ENCODE peak calls at places on chromosomes 11 and 22, in nine cellular contexts. One of them, this sample, is unnamed.

GRCh38 chr11:31509017-31509411 is 408 bp downstream of the IMMP1L start:
- DNase-seq in esophagus muscularis mucosa: no peak
- DNase-seq in kidney: no peak
- DNase-seq in neural progenitor cell: peak; percentile 38
- DNase-seq in naive thymus-derived CD4-positive, alpha-beta T cell: no peak
- DNase-seq in GM23248: peak; percentile 35
- DNase-seq in body of pancreas: no peak
- DNase-seq in transverse colon: no peak
- DNase-seq in RWPE2: no peak
- DNase-seq in this sample: no peak

GRCh38 chr11:116731097-116731761 is 41.6 kb downstream of the BUD13 start:
- DNase-seq in esophagus muscularis mucosa: no peak
- DNase-seq in kidney: no peak
- DNase-seq in neural progenitor cell: peak; percentile 88
- DNase-seq in naive thymus-derived CD4-positive, alpha-beta T cell: no peak
- DNase-seq in GM23248: peak; percentile 35
- DNase-seq in body of pancreas: no peak
- DNase-seq in transverse colon: no peak
- DNase-seq in RWPE2: no peak
- DNase-seq in this sample: no peak

GRCh38 chr11:128532571-128533091 is 54.7 kb downstream of the ETS1 start:
- DNase-seq in esophagus muscularis mucosa: no peak
- DNase-seq in kidney: no peak
- DNase-seq in neural progenitor cell: peak; percentile 91
- DNase-seq in naive thymus-derived CD4-positive, alpha-beta T cell: no peak
- DNase-seq in GM23248: no peak
- DNase-seq in body of pancreas: no peak
- DNase-seq in transverse colon: no peak
- DNase-seq in RWPE2: no peak
- DNase-seq in this sample: no peak

GRCh38 chr22:27397948-27398330 is 403.6 kb downstream of the MN1 start:
- DNase-seq in esophagus muscularis mucosa: no peak
- DNase-seq in kidney: peak; percentile 88
- DNase-seq in neural progenitor cell: no peak
- DNase-seq in naive thymus-derived CD4-positive, alpha-beta T cell: no peak
- DNase-seq in GM23248: peak; percentile 64
- DNase-seq in body of pancreas: peak; percentile 47
- DNase-seq in transverse colon: peak; percentile 26
- DNase-seq in RWPE2: no peak
- DNase-seq in this sample: peak; percentile 9

GRCh38 chr11:129285387-129285786 is 90.3 kb upstream of the BARX2 start:
- DNase-seq in esophagus muscularis mucosa: no peak
- DNase-seq in kidney: no peak
- DNase-seq in neural progenitor cell: no peak
- DNase-seq in naive thymus-derived CD4-positive, alpha-beta T cell: no peak
- DNase-seq in GM23248: no peak
- DNase-seq in body of pancreas: peak; percentile 26
- DNase-seq in transverse colon: no peak
- DNase-seq in RWPE2: no peak
- DNase-seq in this sample: no peak

GRCh38 chr11:132234878-132235277 is 864.5 kb downstream of the NTM start:
- DNase-seq in esophagus muscularis mucosa: no peak
- DNase-seq in kidney: no peak
- DNase-seq in neural progenitor cell: no peak
- DNase-seq in naive thymus-derived CD4-positive, alpha-beta T cell: no peak
- DNase-seq in GM23248: peak; percentile 76
- DNase-seq in body of pancreas: no peak
- DNase-seq in transverse colon: no peak
- DNase-seq in RWPE2: no peak
- DNase-seq in this sample: no peak

GRCh38 chr22:27554106-27554814 is 247.3 kb downstream of the MN1 start:
- DNase-seq in esophagus muscularis mucosa: no peak
- DNase-seq in kidney: no peak
- DNase-seq in neural progenitor cell: peak; percentile 40
- DNase-seq in naive thymus-derived CD4-positive, alpha-beta T cell: no peak
- DNase-seq in GM23248: peak; percentile 72
- DNase-seq in body of pancreas: no peak
- DNase-seq in transverse colon: peak; percentile 51
- DNase-seq in RWPE2: no peak
- DNase-seq in this sample: no peak

GRCh38 chr11:73196576-73196975 is 21.5 kb upstream of the P2RY2 start:
- DNase-seq in esophagus muscularis mucosa: no peak
- DNase-seq in kidney: no peak
- DNase-seq in neural progenitor cell: no peak
- DNase-seq in naive thymus-derived CD4-positive, alpha-beta T cell: no peak
- DNase-seq in GM23248: no peak
- DNase-seq in body of pancreas: no peak
- DNase-seq in transverse colon: peak; percentile 1
- DNase-seq in RWPE2: no peak
- DNase-seq in this sample: peak; percentile 60

GRCh38 chr11:46120711-46121327 is 435 bp downstream of the PHF21A start:
- DNase-seq in esophagus muscularis mucosa: no peak
- DNase-seq in kidney: no peak
- DNase-seq in neural progenitor cell: peak; percentile 82
- DNase-seq in naive thymus-derived CD4-positive, alpha-beta T cell: peak; percentile 45
- DNase-seq in GM23248: peak; percentile 74
- DNase-seq in body of pancreas: peak; percentile 49
- DNase-seq in transverse colon: peak; percentile 41
- DNase-seq in RWPE2: no peak
- DNase-seq in this sample: peak; percentile 62

GRCh38 chr22:19634206-19634536 is 80.1 kb upstream of the SEPTIN5 start:
- DNase-seq in esophagus muscularis mucosa: no peak
- DNase-seq in kidney: peak; percentile 47
- DNase-seq in neural progenitor cell: no peak
- DNase-seq in naive thymus-derived CD4-positive, alpha-beta T cell: no peak
- DNase-seq in GM23248: no peak
- DNase-seq in body of pancreas: no peak
- DNase-seq in transverse colon: no peak
- DNase-seq in RWPE2: no peak
- DNase-seq in this sample: no peak

GRCh38 chr11:44737222-44737621 is 10.5 kb downstream of the TSPAN18 start:
- DNase-seq in esophagus muscularis mucosa: no peak
- DNase-seq in kidney: no peak
- DNase-seq in neural progenitor cell: no peak
- DNase-seq in naive thymus-derived CD4-positive, alpha-beta T cell: no peak
- DNase-seq in GM23248: no peak
- DNase-seq in body of pancreas: no peak
- DNase-seq in transverse colon: no peak
- DNase-seq in RWPE2: no peak
- DNase-seq in this sample: no peak

GRCh38 chr11:121762820-121763219 is 310.1 kb upstream of the SORL1-AS1 start:
- DNase-seq in esophagus muscularis mucosa: peak; percentile 91
- DNase-seq in kidney: peak; percentile 73
- DNase-seq in neural progenitor cell: peak; percentile 33
- DNase-seq in naive thymus-derived CD4-positive, alpha-beta T cell: no peak
- DNase-seq in GM23248: peak; percentile 71
- DNase-seq in body of pancreas: no peak
- DNase-seq in transverse colon: no peak
- DNase-seq in RWPE2: no peak
- DNase-seq in this sample: peak; percentile 22

GRCh38 chr11:70466596-70466995 is 68.3 kb downstream of the CTTN start:
- DNase-seq in esophagus muscularis mucosa: no peak
- DNase-seq in kidney: peak; percentile 45
- DNase-seq in neural progenitor cell: no peak
- DNase-seq in naive thymus-derived CD4-positive, alpha-beta T cell: no peak
- DNase-seq in GM23248: no peak
- DNase-seq in body of pancreas: no peak
- DNase-seq in transverse colon: no peak
- DNase-seq in RWPE2: no peak
- DNase-seq in this sample: no peak

GRCh38 chr11:65701686-65702085 is 10.4 kb upstream of the KAT5 start:
- DNase-seq in esophagus muscularis mucosa: no peak
- DNase-seq in kidney: no peak
- DNase-seq in neural progenitor cell: no peak
- DNase-seq in naive thymus-derived CD4-positive, alpha-beta T cell: no peak
- DNase-seq in GM23248: no peak
- DNase-seq in body of pancreas: no peak
- DNase-seq in transverse colon: no peak
- DNase-seq in RWPE2: no peak
- DNase-seq in this sample: no peak
- H3K27ac ChIP-seq in esophagus muscularis mucosa: no peak overlapping the region
- H3K27ac ChIP-seq in kidney: no peak overlapping the region
- H3K27ac ChIP-seq in neural progenitor cell: no peak overlapping the region
- H3K27ac ChIP-seq in naive thymus-derived CD4-positive, alpha-beta T cell: no peak overlapping the region
- H3K27ac ChIP-seq in GM23248: no peak overlapping the region
- H3K27ac ChIP-seq in body of pancreas: no peak overlapping the region
- H3K27ac ChIP-seq in transverse colon: no peak overlapping the region
- H3K27ac ChIP-seq in RWPE2: no peak overlapping the region
- H3K27ac ChIP-seq in this sample: no peak overlapping the region

DNA sequence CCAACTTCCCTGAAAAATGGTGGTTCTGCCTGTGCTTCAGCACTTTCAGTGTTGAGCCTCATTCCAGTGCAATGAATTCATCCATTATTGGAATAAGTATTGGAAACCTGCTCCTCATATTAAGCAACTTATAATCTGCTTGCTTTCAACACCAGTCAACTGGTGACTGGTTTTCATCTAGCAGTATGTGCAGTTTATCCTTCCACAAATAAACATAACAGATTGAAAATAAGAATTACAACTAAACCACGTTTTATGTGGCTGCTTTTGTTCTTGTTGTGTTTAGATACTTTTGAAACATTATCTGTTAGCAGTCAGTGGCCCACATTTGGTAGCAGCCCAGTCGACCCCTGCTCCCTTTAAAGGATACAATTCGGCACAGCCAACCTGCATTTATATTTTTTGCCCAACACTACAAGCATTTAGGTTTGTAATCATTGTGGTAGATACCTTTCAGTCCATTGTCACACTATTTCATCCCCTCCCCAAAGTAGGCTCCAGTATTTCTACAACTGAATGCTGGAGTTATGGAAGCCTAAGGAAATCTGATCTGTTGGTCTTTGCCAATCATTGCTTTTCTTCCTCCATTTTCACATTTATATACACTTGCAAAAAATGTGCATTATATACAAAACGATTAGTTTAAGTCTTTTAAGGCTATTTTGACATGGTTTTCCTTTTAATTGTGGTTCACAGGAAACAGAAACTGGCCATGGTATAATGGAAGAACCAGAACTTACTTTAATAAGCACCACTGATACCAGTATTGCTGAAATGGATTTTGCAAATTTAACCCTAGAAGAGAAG is 13.1 kb downstream of the TAF1D start:
- DNase-seq in esophagus muscularis mucosa: no peak
- DNase-seq in kidney: no peak
- DNase-seq in neural progenitor cell: no peak
- DNase-seq in naive thymus-derived CD4-positive, alpha-beta T cell: no peak
- DNase-seq in GM23248: no peak
- DNase-seq in body of pancreas: no peak
- DNase-seq in transverse colon: no peak
- DNase-seq in RWPE2: no peak
- DNase-seq in this sample: no peak
- H3K36me3 ChIP-seq in esophagus muscularis mucosa: peaks cover 67% of the 10 kb centered on the region
- H3K36me3 ChIP-seq in kidney: peaks cover 31% of the 10 kb centered on the region
- H3K36me3 ChIP-seq in neural progenitor cell: peaks cover 56% of the 10 kb centered on the region
- H3K36me3 ChIP-seq in naive thymus-derived CD4-positive, alpha-beta T cell: peaks cover 22% of the 10 kb centered on the region
- H3K36me3 ChIP-seq in GM23248: peaks cover 59% of the 10 kb centered on the region
- H3K36me3 ChIP-seq in body of pancreas: peaks cover 18% of the 10 kb centered on the region
- H3K36me3 ChIP-seq in transverse colon: no peaks in the 10 kb centered on the region
- H3K36me3 ChIP-seq in RWPE2: peaks cover 100% of the 10 kb centered on the region
- H3K36me3 ChIP-seq in this sample: peaks cover 54% of the 10 kb centered on the region

GRCh38 chr11:111925953-111926352 is 7.2 kb downstream of the C11orf52 start:
- DNase-seq in esophagus muscularis mucosa: no peak
- DNase-seq in kidney: no peak
- DNase-seq in neural progenitor cell: no peak
- DNase-seq in naive thymus-derived CD4-positive, alpha-beta T cell: no peak
- DNase-seq in GM23248: no peak
- DNase-seq in body of pancreas: no peak
- DNase-seq in transverse colon: no peak
- DNase-seq in RWPE2: no peak
- DNase-seq in this sample: no peak

GRCh38 chr11:111923351-111923788 is 4.7 kb downstream of the C11orf52 start:
- DNase-seq in esophagus muscularis mucosa: peak; percentile 78
- DNase-seq in kidney: no peak
- DNase-seq in neural progenitor cell: no peak
- DNase-seq in naive thymus-derived CD4-positive, alpha-beta T cell: no peak
- DNase-seq in GM23248: peak; percentile 68
- DNase-seq in body of pancreas: no peak
- DNase-seq in transverse colon: no peak
- DNase-seq in RWPE2: no peak
- DNase-seq in this sample: no peak

GRCh38 chr11:111923951-111924350 is 5.2 kb downstream of the C11orf52 start:
- DNase-seq in esophagus muscularis mucosa: peak; percentile 80
- DNase-seq in kidney: no peak
- DNase-seq in neural progenitor cell: no peak
- DNase-seq in naive thymus-derived CD4-positive, alpha-beta T cell: no peak
- DNase-seq in GM23248: peak; percentile 40
- DNase-seq in body of pancreas: no peak
- DNase-seq in transverse colon: no peak
- DNase-seq in RWPE2: no peak
- DNase-seq in this sample: no peak

GRCh38 chr11:111920908-111921307 is 2.2 kb downstream of the C11orf52 start:
- DNase-seq in esophagus muscularis mucosa: no peak
- DNase-seq in kidney: no peak
- DNase-seq in neural progenitor cell: no peak
- DNase-seq in naive thymus-derived CD4-positive, alpha-beta T cell: no peak
- DNase-seq in GM23248: no peak
- DNase-seq in body of pancreas: no peak
- DNase-seq in transverse colon: no peak
- DNase-seq in RWPE2: no peak
- DNase-seq in this sample: no peak

DNA sequence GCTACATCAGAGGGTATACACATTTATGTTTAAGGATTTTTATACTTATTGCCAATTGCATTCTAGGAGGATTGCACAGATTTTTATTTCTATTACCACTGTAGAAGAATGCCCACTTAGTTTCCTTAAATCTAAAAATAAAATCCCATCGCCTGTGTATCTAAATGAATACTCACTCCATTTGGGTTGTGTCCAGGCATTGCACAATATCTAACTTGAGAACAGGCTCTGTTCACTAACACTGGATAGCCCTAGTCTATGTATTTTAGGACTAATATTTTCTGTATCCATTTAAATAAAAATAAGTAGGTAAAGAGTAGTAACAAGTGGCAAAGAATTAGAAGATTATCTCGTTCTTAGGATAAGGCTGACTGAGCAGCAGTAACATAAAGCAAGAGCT is 4.1 kb downstream of the C11orf52 start:
- DNase-seq in esophagus muscularis mucosa: peak; percentile 82
- DNase-seq in kidney: no peak
- DNase-seq in neural progenitor cell: no peak
- DNase-seq in naive thymus-derived CD4-positive, alpha-beta T cell: no peak
- DNase-seq in GM23248: peak; percentile 93
- DNase-seq in body of pancreas: peak; percentile 88
- DNase-seq in transverse colon: no peak
- DNase-seq in RWPE2: no peak
- DNase-seq in this sample: peak; percentile 63
- H3K27ac ChIP-seq in esophagus muscularis mucosa: peak overlapping the region; percentile 87
- H3K27ac ChIP-seq in kidney: peak overlapping the region; percentile 91
- H3K27ac ChIP-seq in neural progenitor cell: peak overlapping the region; percentile 40
- H3K27ac ChIP-seq in naive thymus-derived CD4-positive, alpha-beta T cell: no peak overlapping the region
- H3K27ac ChIP-seq in GM23248: peak overlapping the region; percentile 96
- H3K27ac ChIP-seq in body of pancreas: peak overlapping the region; percentile 90
- H3K27ac ChIP-seq in transverse colon: peak overlapping the region; percentile 73
- H3K27ac ChIP-seq in RWPE2: no peak overlapping the region
- H3K27ac ChIP-seq in this sample: peak overlapping the region; percentile 83

DNA sequence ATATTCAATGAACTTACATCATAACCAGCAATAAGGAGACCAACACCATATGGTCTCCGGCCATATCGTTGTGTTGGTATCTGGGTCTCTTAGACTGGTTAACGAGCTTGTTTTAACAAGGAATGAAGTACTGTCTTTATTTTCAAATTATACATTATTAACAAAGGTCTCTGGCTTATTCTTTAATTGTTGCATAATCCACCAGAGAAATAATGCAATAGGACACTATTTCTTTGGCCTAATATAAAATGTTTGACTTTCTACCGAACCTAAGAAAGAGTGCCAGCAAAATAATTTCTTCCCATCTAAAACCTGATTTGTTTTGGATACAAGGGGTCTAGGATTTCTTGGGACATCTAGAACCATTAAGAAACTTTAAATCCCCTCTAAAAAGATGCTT is 6.4 kb downstream of the PSMA1 start:
- DNase-seq in esophagus muscularis mucosa: no peak
- DNase-seq in kidney: no peak
- DNase-seq in neural progenitor cell: no peak
- DNase-seq in naive thymus-derived CD4-positive, alpha-beta T cell: no peak
- DNase-seq in GM23248: no peak
- DNase-seq in body of pancreas: no peak
- DNase-seq in transverse colon: no peak
- DNase-seq in RWPE2: no peak
- DNase-seq in this sample: no peak
- H3K36me3 ChIP-seq in esophagus muscularis mucosa: peaks cover 62% of the 10 kb centered on the region
- H3K36me3 ChIP-seq in kidney: peaks cover 24% of the 10 kb centered on the region
- H3K36me3 ChIP-seq in neural progenitor cell: peaks cover 35% of the 10 kb centered on the region
- H3K36me3 ChIP-seq in naive thymus-derived CD4-positive, alpha-beta T cell: peaks cover 27% of the 10 kb centered on the region
- H3K36me3 ChIP-seq in GM23248: peaks cover 85% of the 10 kb centered on the region
- H3K36me3 ChIP-seq in body of pancreas: peaks cover 3% of the 10 kb centered on the region
- H3K36me3 ChIP-seq in transverse colon: no peaks in the 10 kb centered on the region
- H3K36me3 ChIP-seq in RWPE2: peaks cover 92% of the 10 kb centered on the region
- H3K36me3 ChIP-seq in this sample: peaks cover 78% of the 10 kb centered on the region